ENCODE peak calls at places on chromosomes 5 and 9, in ten cellular contexts. One of them, this sample, is unnamed.
A peak's percentile ranks its signal among the peaks of the same experiment; 100 is the strongest.

GRCh38 chr9:89929721-89930480 is 325.1 kb downstream of the GADD45G start:
- DNase-seq in hepatocyte: no peak
- DNase-seq in SK-N-SH: peak; percentile 62
- DNase-seq in A549: no peak
- DNase-seq in adrenal gland: no peak
- DNase-seq in GM13976: no peak
- DNase-seq in WERI-Rb-1: no peak
- DNase-seq in breast epithelium: no peak
- DNase-seq in Panc1: no peak
- DNase-seq in IMR-90: peak; percentile 24
- DNase-seq in this sample: no peak

GRCh38 chr5:75566710-75567309 is 44.4 kb upstream of the ANKDD1B start:
- DNase-seq in WERI-Rb-1: no peak
- DNase-seq in adrenal gland: peak; percentile 26
- DNase-seq in breast epithelium: no peak
- DNase-seq in Panc1: peak; percentile 86
- DNase-seq in hepatocyte: peak; percentile 81
- DNase-seq in A549: peak; percentile 65
- DNase-seq in IMR-90: peak; percentile 96
- DNase-seq in SK-N-SH: no peak
- DNase-seq in GM13976: peak; percentile 51
- DNase-seq in this sample: no peak

GRCh38 chr9:38048319-38048969 is 20.6 kb downstream of the SHB start:
- DNase-seq in A549: no peak
- DNase-seq in hepatocyte: no peak
- DNase-seq in IMR-90: peak; percentile 64
- DNase-seq in GM13976: no peak
- DNase-seq in SK-N-SH: no peak
- DNase-seq in breast epithelium: no peak
- DNase-seq in adrenal gland: no peak
- DNase-seq in Panc1: no peak
- DNase-seq in WERI-Rb-1: no peak
- DNase-seq in this sample: no peak

GRCh38 chr9:72305102-72305546 is 59.9 kb downstream of the ZFAND5 start:
- DNase-seq in adrenal gland: peak; percentile 59
- DNase-seq in WERI-Rb-1: no peak
- DNase-seq in IMR-90: peak; percentile 92
- DNase-seq in GM13976: no peak
- DNase-seq in hepatocyte: peak; percentile 85
- DNase-seq in SK-N-SH: peak; percentile 8
- DNase-seq in breast epithelium: peak; percentile 64
- DNase-seq in A549: peak; percentile 97
- DNase-seq in Panc1: no peak
- DNase-seq in this sample: no peak

GRCh38 chr9:121921444-121921843 is 171.7 kb downstream of the TTLL11 start:
- DNase-seq in A549: no peak
- DNase-seq in breast epithelium: no peak
- DNase-seq in WERI-Rb-1: peak; percentile 81
- DNase-seq in Panc1: no peak
- DNase-seq in GM13976: no peak
- DNase-seq in IMR-90: peak; percentile 31
- DNase-seq in SK-N-SH: no peak
- DNase-seq in adrenal gland: no peak
- DNase-seq in hepatocyte: no peak
- DNase-seq in this sample: no peak

GRCh38 chr9:4762889-4763521 is 22.0 kb upstream of the AK3 start:
- DNase-seq in GM13976: peak; percentile 45
- DNase-seq in hepatocyte: peak; percentile 24
- DNase-seq in A549: no peak
- DNase-seq in Panc1: no peak
- DNase-seq in IMR-90: no peak
- DNase-seq in WERI-Rb-1: no peak
- DNase-seq in SK-N-SH: peak; percentile 16
- DNase-seq in adrenal gland: peak; percentile 26
- DNase-seq in breast epithelium: no peak
- DNase-seq in this sample: peak; percentile 28

GRCh38 chr5:138490648-138491283 is 25.5 kb downstream of the EGR1 start:
- DNase-seq in GM13976: no peak
- DNase-seq in SK-N-SH: no peak
- DNase-seq in breast epithelium: no peak
- DNase-seq in A549: no peak
- DNase-seq in hepatocyte: no peak
- DNase-seq in WERI-Rb-1: no peak
- DNase-seq in Panc1: no peak
- DNase-seq in adrenal gland: no peak
- DNase-seq in IMR-90: no peak
- DNase-seq in this sample: no peak

GRCh38 chr5:81134566-81134965 is 98.6 kb upstream of the CKMT2 start:
- DNase-seq in adrenal gland: no peak
- DNase-seq in GM13976: no peak
- DNase-seq in Panc1: no peak
- DNase-seq in IMR-90: no peak
- DNase-seq in WERI-Rb-1: no peak
- DNase-seq in A549: no peak
- DNase-seq in hepatocyte: no peak
- DNase-seq in breast epithelium: no peak
- DNase-seq in SK-N-SH: no peak
- DNase-seq in this sample: no peak

GRCh38 chr5:148906968-148907367 is 80.6 kb downstream of the ADRB2 start:
- DNase-seq in IMR-90: no peak
- DNase-seq in breast epithelium: no peak
- DNase-seq in adrenal gland: no peak
- DNase-seq in Panc1: no peak
- DNase-seq in SK-N-SH: no peak
- DNase-seq in hepatocyte: no peak
- DNase-seq in GM13976: no peak
- DNase-seq in A549: no peak
- DNase-seq in WERI-Rb-1: no peak
- DNase-seq in this sample: no peak

GRCh38 chr9:123251741-123252140 is 16.6 kb downstream of the STRBP start:
- DNase-seq in SK-N-SH: no peak
- DNase-seq in IMR-90: no peak
- DNase-seq in GM13976: no peak
- DNase-seq in Panc1: no peak
- DNase-seq in WERI-Rb-1: no peak
- DNase-seq in adrenal gland: no peak
- DNase-seq in hepatocyte: no peak
- DNase-seq in A549: no peak
- DNase-seq in breast epithelium: no peak
- DNase-seq in this sample: no peak

GRCh38 chr5:10528056-10528816 is 35.6 kb upstream of the ANKRD33B start:
- DNase-seq in breast epithelium: no peak
- DNase-seq in hepatocyte: no peak
- DNase-seq in adrenal gland: no peak
- DNase-seq in WERI-Rb-1: peak; percentile 92
- DNase-seq in SK-N-SH: peak; percentile 68
- DNase-seq in GM13976: no peak
- DNase-seq in A549: no peak
- DNase-seq in Panc1: no peak
- DNase-seq in IMR-90: peak; percentile 60
- DNase-seq in this sample: no peak
- TF ChIP-seq CTCF in breast epithelium: no peak
- TF ChIP-seq CTCF in hepatocyte: no peak
- TF ChIP-seq CTCF in adrenal gland: no peak
- TF ChIP-seq CTCF in WERI-Rb-1: peak; percentile 76
- TF ChIP-seq CTCF in SK-N-SH: peak; percentile 48
- TF ChIP-seq CTCF in GM13976: no peak
- TF ChIP-seq CTCF in A549: no peak
- TF ChIP-seq CTCF in Panc1: no peak
- TF ChIP-seq CTCF in IMR-90: no peak
- TF ChIP-seq CTCF in this sample: peak; percentile 10

GRCh38 chr5:22531986-22532385 is 321.2 kb downstream of the CDH12 start:
- DNase-seq in breast epithelium: no peak
- DNase-seq in IMR-90: no peak
- DNase-seq in Panc1: no peak
- DNase-seq in GM13976: no peak
- DNase-seq in SK-N-SH: no peak
- DNase-seq in WERI-Rb-1: no peak
- DNase-seq in hepatocyte: no peak
- DNase-seq in A549: no peak
- DNase-seq in adrenal gland: no peak
- DNase-seq in this sample: no peak
- TF ChIP-seq CTCF in breast epithelium: no peak
- TF ChIP-seq CTCF in IMR-90: no peak
- TF ChIP-seq CTCF in Panc1: no peak
- TF ChIP-seq CTCF in GM13976: no peak
- TF ChIP-seq CTCF in SK-N-SH: no peak
- TF ChIP-seq CTCF in WERI-Rb-1: no peak
- TF ChIP-seq CTCF in hepatocyte: no peak
- TF ChIP-seq CTCF in A549: no peak
- TF ChIP-seq CTCF in adrenal gland: no peak
- TF ChIP-seq CTCF in this sample: no peak

DNA sequence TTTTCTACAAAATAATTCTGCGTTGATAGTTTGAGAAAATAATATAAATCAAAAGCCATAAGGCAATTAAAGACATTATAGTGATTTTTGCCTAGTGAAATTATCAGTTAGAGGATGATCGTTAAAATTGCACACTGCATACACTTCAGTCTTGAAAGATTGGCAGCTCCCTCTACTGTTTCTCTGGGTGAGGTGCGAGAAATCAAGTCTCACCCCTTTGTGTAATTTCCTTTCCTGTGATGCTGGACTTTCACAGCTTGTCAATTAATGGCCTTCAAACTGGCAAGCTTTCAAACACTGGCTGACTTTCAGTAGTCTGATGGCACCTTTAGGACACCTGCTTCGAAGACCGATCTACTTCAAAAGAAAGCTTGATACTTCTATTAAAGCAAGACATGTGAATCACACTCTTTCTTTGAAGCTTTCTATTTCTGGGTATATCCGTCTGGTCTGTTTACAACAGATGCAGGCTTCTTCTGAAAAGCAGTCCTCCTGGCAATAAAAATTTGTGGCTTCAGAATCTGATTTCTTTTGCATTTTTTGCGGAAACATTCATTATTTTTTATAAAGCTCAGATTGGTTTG is 706.8 kb upstream of the PTPRD start:
- DNase-seq in SK-N-SH: peak; percentile 4
- DNase-seq in GM13976: no peak
- DNase-seq in Panc1: peak; percentile 4
- DNase-seq in adrenal gland: no peak
- DNase-seq in breast epithelium: no peak
- DNase-seq in WERI-Rb-1: peak; percentile 41
- DNase-seq in IMR-90: no peak
- DNase-seq in hepatocyte: peak; percentile 65
- DNase-seq in A549: no peak
- DNase-seq in this sample: peak; percentile 21
- TF ChIP-seq CTCF in SK-N-SH: peak; percentile 59
- TF ChIP-seq CTCF in GM13976: peak; percentile 32
- TF ChIP-seq CTCF in Panc1: peak; percentile 33
- TF ChIP-seq CTCF in adrenal gland: peak; percentile 20
- TF ChIP-seq CTCF in breast epithelium: no peak
- TF ChIP-seq CTCF in WERI-Rb-1: peak; percentile 71
- TF ChIP-seq CTCF in IMR-90: no peak
- TF ChIP-seq CTCF in hepatocyte: peak; percentile 75
- TF ChIP-seq CTCF in A549: no peak
- TF ChIP-seq CTCF in this sample: peak; percentile 66

DNA sequence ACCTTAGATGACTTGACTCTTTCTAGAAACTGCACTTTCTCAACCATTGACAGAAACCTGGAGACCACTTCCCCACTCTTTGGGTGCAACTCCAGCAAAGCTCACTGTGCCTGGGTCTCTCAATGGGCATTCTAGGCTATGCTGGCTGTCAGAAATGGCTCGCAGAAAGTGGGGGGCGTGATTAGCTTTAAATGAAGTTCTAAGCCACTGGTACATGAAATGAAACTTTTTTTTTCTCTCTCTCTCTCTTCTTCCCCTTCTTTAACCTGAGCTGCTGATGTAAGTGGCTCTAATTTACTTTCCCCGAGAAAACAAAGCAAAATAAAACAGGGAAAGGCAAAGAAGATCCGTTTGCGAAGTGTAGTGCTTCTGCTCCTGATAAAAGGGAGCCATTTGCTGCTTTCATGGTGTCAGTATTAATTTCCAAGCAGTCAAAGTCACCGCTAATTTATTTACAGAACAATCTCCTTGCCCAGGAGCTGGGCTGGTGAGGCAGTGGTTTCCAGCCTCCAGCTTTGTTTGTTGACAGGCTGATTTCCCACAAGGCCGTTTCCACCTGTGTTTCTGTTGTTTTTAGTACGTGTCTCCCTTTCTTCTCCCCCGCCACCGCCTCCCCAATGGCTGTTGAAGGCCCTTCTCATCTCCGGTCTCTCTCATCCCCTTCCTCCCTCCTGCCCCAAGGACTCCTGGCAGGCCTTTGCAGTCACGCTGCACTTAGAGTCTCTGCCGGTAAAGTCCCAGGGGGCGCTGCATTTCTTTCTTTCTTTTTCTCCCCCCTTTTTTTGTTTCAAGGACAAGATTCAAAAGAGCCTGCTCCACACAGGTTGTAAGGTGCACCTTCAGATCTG is 422.9 kb downstream of the EBF1 start:
- DNase-seq in A549: no peak
- DNase-seq in adrenal gland: no peak
- DNase-seq in SK-N-SH: no peak
- DNase-seq in breast epithelium: no peak
- DNase-seq in hepatocyte: no peak
- DNase-seq in GM13976: no peak
- DNase-seq in Panc1: no peak
- DNase-seq in IMR-90: no peak
- DNase-seq in WERI-Rb-1: peak; percentile 26
- DNase-seq in this sample: peak; percentile 38
- TF ChIP-seq CTCF in A549: peak; percentile 18
- TF ChIP-seq CTCF in adrenal gland: peak; percentile 18
- TF ChIP-seq CTCF in SK-N-SH: no peak
- TF ChIP-seq CTCF in breast epithelium: no peak
- TF ChIP-seq CTCF in hepatocyte: peak; percentile 22
- TF ChIP-seq CTCF in GM13976: no peak
- TF ChIP-seq CTCF in Panc1: peak; percentile 31
- TF ChIP-seq CTCF in IMR-90: no peak
- TF ChIP-seq CTCF in WERI-Rb-1: peak; percentile 33
- TF ChIP-seq CTCF in this sample: peak; percentile 20

GRCh38 chr9:137212520-137212919 is 7.0 kb downstream of the NDOR1 start:
- DNase-seq in adrenal gland: no peak
- DNase-seq in GM13976: no peak
- DNase-seq in breast epithelium: no peak
- DNase-seq in IMR-90: no peak
- DNase-seq in SK-N-SH: no peak
- DNase-seq in A549: no peak
- DNase-seq in Panc1: no peak
- DNase-seq in hepatocyte: no peak
- DNase-seq in WERI-Rb-1: no peak
- DNase-seq in this sample: no peak
- TF ChIP-seq CTCF in adrenal gland: no peak
- TF ChIP-seq CTCF in GM13976: no peak
- TF ChIP-seq CTCF in breast epithelium: no peak
- TF ChIP-seq CTCF in IMR-90: no peak
- TF ChIP-seq CTCF in SK-N-SH: no peak
- TF ChIP-seq CTCF in A549: no peak
- TF ChIP-seq CTCF in Panc1: no peak
- TF ChIP-seq CTCF in hepatocyte: no peak
- TF ChIP-seq CTCF in WERI-Rb-1: no peak
- TF ChIP-seq CTCF in this sample: no peak